ENCODE peak calls at places on chromosomes 5 and 9, in four cellular contexts. H, T, C and V are unnamed samples.
A peak's percentile ranks its signal among the peaks of the same experiment; 100 is the strongest.

GRCh38 chr9:107127608-107128007 is 155.5 kb upstream of the RAD23B start:
- DNase-seq in C (no peak), T (no peak), H (no peak), V (no peak)

GRCh38 chr5:55604611-55605067 is 69.9 kb upstream of the PLPP1 start:
- DNase-seq in T (no peak), H (no peak), C (peak; percentile 86), V (no peak)

GRCh38 chr5:154756871-154757646 is 1.9 kb downstream of the LARP1 start:
- DNase-seq in C (peak; percentile 30), H (peak; percentile 68), T (peak; percentile 65), V (peak; percentile 88)

GRCh38 chr5:69046375-69046957 is 47.3 kb upstream of the SLC30A5 start:
- DNase-seq in H (no peak), T (no peak), C (peak; percentile 37), V (no peak)

GRCh38 chr9:71353723-71354122 is 232.3 kb upstream of the TRPM3 start:
- DNase-seq in C (peak; percentile 18), H (no peak), T (no peak), V (no peak)

GRCh38 chr5:132099073-132099748 is 25.6 kb downstream of the CSF2 start:
- DNase-seq in H (no peak), C (no peak), T (no peak), V (no peak)

GRCh38 chr5:15116996-15117395 is 245.4 kb upstream of the ANKH start:
- DNase-seq in C (no peak), H (no peak), T (no peak), V (no peak)

GRCh38 chr5:86929123-86929766 is 311.5 kb downstream of the COX7C start:
- DNase-seq in C (no peak), T (no peak), H (no peak), V (no peak)

GRCh38 chr5:74367931-74368330 is 272.6 kb downstream of the ENC1 start:
- DNase-seq in H (no peak), C (no peak), T (peak; percentile 31), V (no peak)

GRCh38 chr5:179301796-179302195 is 43.5 kb downstream of the ADAMTS2 start:
- DNase-seq in C (no peak), H (no peak), T (no peak), V (peak; percentile 67)

GRCh38 chr9:131276107-131276888 is at the start of gene FAM78A:
- DNase-seq in C (no peak), H (peak; percentile 61), T (peak; percentile 72), V (peak; percentile 71)

GRCh38 chr5:93582677-93583524 is at the start of gene NR2F1:
- DNase-seq in H (no peak), T (no peak), C (peak; percentile 99), V (peak; percentile 54)

GRCh38 chr9:362936-363335 is 148.3 kb downstream of the DOCK8 start:
- DNase-seq in T (no peak), H (no peak), C (no peak), V (no peak)

GRCh38 chr5:6544561-6544935 is 88.3 kb downstream of the NSUN2 start:
- DNase-seq in H (no peak), T (no peak), C (no peak), V (no peak)

GRCh38 chr5:107812570-107813141 is 141.9 kb upstream of the EFNA5 start:
- DNase-seq in T (peak; percentile 30), H (no peak), C (peak; percentile 86), V (no peak)

GRCh38 chr5:52673495-52673894 is 114.2 kb upstream of the ITGA1 start:
- DNase-seq in T (no peak), C (no peak), H (peak; percentile 45), V (no peak)

GRCh38 chr9:78209127-78209526 is 26.7 kb upstream of the CEP78 start:
- DNase-seq in C (no peak), H (no peak), T (no peak), V (no peak)

GRCh38 chr9:36135791-36136276 is 699 bp upstream of the GLIPR2 start:
- DNase-seq in T (no peak), C (no peak), H (no peak), V (no peak)

GRCh38 chr5:141960018-141960417 is 2.0 kb upstream of the PCDH12 start:
- DNase-seq in T (no peak), C (no peak), H (peak; percentile 63), V (no peak)

GRCh38 chr5:173420108-173420507 is 91.9 kb upstream of the STC2 start:
- DNase-seq in T (no peak), H (no peak), C (no peak), V (no peak)

GRCh38 chr9:31272456-31273295 is 1111.8 kb upstream of the ACO1 start:
- DNase-seq in T (no peak), C (no peak), H (no peak), V (no peak)

GRCh38 chr9:99000480-99001395 is 57.0 kb downstream of the COL15A1 start:
- DNase-seq in T (peak; percentile 50), H (peak; percentile 67), C (peak; percentile 85), V (no peak)

GRCh38 chr9:98192503-98193335 is at the start of gene CORO2A:
- DNase-seq in C (peak; percentile 63), H (peak; percentile 76), T (peak; percentile 75), V (peak; percentile 72)

GRCh38 chr5:166786889-166787288 is 1504.6 kb upstream of the WWC1 start:
- DNase-seq in T (no peak), C (no peak), H (no peak), V (no peak)

DNA sequence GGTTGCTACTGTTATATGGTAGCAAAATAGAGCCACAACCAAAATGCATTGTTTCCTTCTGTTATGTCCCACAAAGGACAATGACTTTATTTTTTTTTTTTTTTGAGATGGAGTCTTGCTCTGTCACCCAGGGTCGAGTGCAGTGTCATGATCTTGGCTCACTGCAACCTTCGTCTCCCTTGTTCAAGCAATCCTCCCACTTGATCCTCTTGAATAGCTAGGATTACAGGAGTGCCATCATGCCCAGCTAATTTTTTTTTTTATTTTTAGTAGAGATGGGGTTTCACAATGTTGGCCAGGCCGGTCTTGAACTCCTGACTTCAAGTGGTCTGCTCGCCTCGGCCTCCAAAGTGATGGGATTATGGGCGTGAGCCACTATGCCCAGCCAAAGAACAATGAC is 527.7 kb upstream of the SGCD start:
- DNase-seq in H (no peak), T (peak; percentile 15), C (no peak), V (no peak)
- H3K4me3 ChIP-seq in H (no peak overlapping the region), T (no peak overlapping the region), C (no peak overlapping the region), V (no peak overlapping the region)

GRCh38 chr5:124647393-124647792 is 99.0 kb downstream of the ZNF608 start:
- DNase-seq in C (no peak), T (no peak), H (no peak), V (no peak)

GRCh38 chr5:124650960-124651662 is 95.3 kb downstream of the ZNF608 start:
- DNase-seq in C (peak; percentile 84), T (no peak), H (no peak), V (no peak)

GRCh38 chr5:124649548-124650501 is 96.6 kb downstream of the ZNF608 start:
- DNase-seq in T (peak; percentile 73), C (peak; percentile 93), H (peak; percentile 91), V (peak; percentile 80)

GRCh38 chr5:124651663-124652513 is 94.6 kb downstream of the ZNF608 start:
- DNase-seq in H (no peak), C (no peak), T (peak; percentile 86), V (peak; percentile 85)

GRCh38 chr5:124648902-124649467 is 97.5 kb downstream of the ZNF608 start:
- DNase-seq in C (no peak), H (no peak), T (no peak), V (no peak)
- H3K4me1 ChIP-seq in C (peaks cover 23% of the 10 kb centered on the region), H (peaks cover 84% of the 10 kb centered on the region), T (peaks cover 49% of the 10 kb centered on the region), V (no peaks in the 10 kb centered on the region)

GRCh38 chr5:110727025-110727314 is 499 bp upstream of the TMEM232 start:
- DNase-seq in C (peak; percentile 2), T (no peak), H (no peak), V (no peak)

GRCh38 chr5:110726249-110727024 is at the start of gene TMEM232:
- DNase-seq in H (no peak), C (peak; percentile 78), T (peak; percentile 51), V (peak; percentile 37)
- H3K27ac ChIP-seq in H (no peak within 1 kb of the TSS), C (no peak within 1 kb of the TSS), T (peak within 1 kb of the TSS; percentile 36), V (no peak within 1 kb of the TSS)

GRCh38 chr9:37407468-37407867 is 15.0 kb upstream of the GRHPR start:
- DNase-seq in T (no peak), C (no peak), H (no peak), V (no peak)

GRCh38 chr9:37404590-37404989 is 17.9 kb upstream of the GRHPR start:
- DNase-seq in T (no peak), C (no peak), H (no peak), V (no peak)

GRCh38 chr9:37406603-37407401 is 15.7 kb upstream of the GRHPR start:
- DNase-seq in T (no peak), H (no peak), C (no peak), V (no peak)

GRCh38 chr9:37405764-37406380 is 16.6 kb upstream of the GRHPR start:
- DNase-seq in C (no peak), H (no peak), T (no peak), V (no peak)

GRCh38 chr9:37405350-37405749 is 17.1 kb upstream of the GRHPR start:
- DNase-seq in C (no peak), T (no peak), H (no peak), V (no peak)
- H3K4me3 ChIP-seq in C (no peak overlapping the region), T (no peak overlapping the region), H (no peak overlapping the region), V (no peak overlapping the region)

DNA sequence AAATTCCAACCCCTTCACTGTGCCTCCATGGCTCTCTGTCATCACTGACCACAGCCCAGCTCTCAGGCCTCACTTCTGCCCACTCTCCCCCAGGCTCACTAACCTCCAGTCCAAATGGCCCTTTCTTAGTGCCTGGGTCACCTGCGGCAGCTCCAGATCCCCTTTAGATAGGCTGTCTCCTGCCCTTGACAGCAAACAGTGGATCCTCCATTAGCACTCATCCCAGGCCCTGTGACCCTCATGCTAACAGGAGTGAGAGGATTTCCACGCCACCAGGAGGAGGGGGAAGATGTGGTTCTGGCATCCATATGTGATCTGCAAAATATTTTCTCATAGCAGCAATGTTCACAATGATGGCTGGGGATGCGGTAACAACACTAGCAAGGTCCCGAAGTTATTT is 139.4 kb downstream of the DCP2 start:
- DNase-seq in H (no peak), T (no peak), C (no peak), V (no peak)
- H3K4me1 ChIP-seq in H (no peaks in the 10 kb centered on the region), T (peaks cover 64% of the 10 kb centered on the region), C (peaks cover 14% of the 10 kb centered on the region), V (peaks cover 4% of the 10 kb centered on the region)

GRCh38 chr5:9894571-9895304 is 264.6 kb upstream of the TAS2R1 start:
- DNase-seq in H (no peak), C (no peak), T (no peak), V (no peak)
- H3K27ac ChIP-seq in H (no peak overlapping the region), C (no peak overlapping the region), T (no peak overlapping the region), V (no peak overlapping the region)

GRCh38 chr9:136821333-136822031 is 13.7 kb downstream of the RABL6 start:
- DNase-seq in H (no peak), T (no peak), C (no peak), V (no peak)
- H3K4me3 ChIP-seq in H (no peak overlapping the region), T (peak overlapping the region; percentile 63), C (no peak overlapping the region), V (peak overlapping the region; percentile 45)